ENCODE peak calls at places on chromosomes 11 and 22, in eight cellular contexts. X, V, O, M, N, K, P and Q are unnamed samples.

GRCh38 chr22:26893034-26893710 is 235.8 kb downstream of the MIAT start:
- DNase-seq in V (no peak), O (peak; percentile 67), N (no peak), P (no peak), K (no peak), M (no peak), X (no peak), Q (no peak)

GRCh38 chr11:10454902-10455631 is at the start of gene AMPD3:
- DNase-seq in O (peak; percentile 63), P (no peak), K (no peak), M (peak; percentile 80), N (no peak), X (no peak), V (peak; percentile 42), Q (no peak)

GRCh38 chr11:16577490-16577889 is 161.0 kb upstream of the C11orf58 start:
- DNase-seq in M (no peak), N (no peak), O (no peak), P (no peak), K (no peak), V (no peak), X (no peak), Q (no peak)

GRCh38 chr11:132941024-132941646 is 591.2 kb downstream of the OPCML start:
- DNase-seq in K (no peak), P (no peak), N (no peak), M (no peak), X (no peak), V (no peak), O (peak; percentile 18), Q (no peak)

GRCh38 chr11:47995318-47995717 is 15.0 kb downstream of the PTPRJ start:
- DNase-seq in N (no peak), P (peak; percentile 61), M (no peak), V (no peak), O (no peak), K (no peak), X (no peak), Q (no peak)

GRCh38 chr22:50318698-50319411 is 8.0 kb downstream of the DENND6B start:
- DNase-seq in X (no peak), K (peak; percentile 61), N (no peak), V (no peak), P (no peak), O (no peak), M (no peak), Q (no peak)

GRCh38 chr11:70625921-70626518 is 227.7 kb downstream of the CTTN start:
- DNase-seq in O (no peak), N (no peak), K (no peak), P (no peak), X (no peak), M (no peak), V (no peak), Q (no peak)

GRCh38 chr11:113132001-113132400 is 170.8 kb downstream of the NCAM1 start:
- DNase-seq in N (no peak), V (no peak), O (no peak), M (no peak), X (no peak), K (no peak), P (no peak), Q (no peak)

GRCh38 chr11:86469491-86470388 is 95.1 kb downstream of the CCDC81 start:
- DNase-seq in X (no peak), K (no peak), M (no peak), V (no peak), N (no peak), P (no peak), O (no peak), Q (no peak)

GRCh38 chr11:42598341-42598740 is 713.5 kb upstream of the API5 start:
- DNase-seq in N (no peak), V (no peak), K (no peak), M (no peak), X (no peak), O (no peak), P (no peak), Q (no peak)

GRCh38 chr22:38305481-38306448 is 11.5 kb downstream of the CSNK1E start:
- DNase-seq in M (no peak), V (no peak), P (peak; percentile 64), X (no peak), N (no peak), O (no peak), K (no peak), Q (no peak)

GRCh38 chr11:2653930-2654739 is 45.7 kb downstream of the KCNQ1OT1 start:
- DNase-seq in N (no peak), V (no peak), O (no peak), P (peak; percentile 12), K (peak; percentile 40), M (no peak), X (no peak), Q (no peak)

GRCh38 chr11:95365346-95365745 is 134.3 kb upstream of the SESN3 start:
- DNase-seq in P (no peak), M (no peak), V (no peak), K (no peak), X (no peak), O (no peak), N (no peak), Q (no peak)

GRCh38 chr11:117744471-117745280 is 52.3 kb downstream of the DSCAML1 start:
- DNase-seq in X (no peak), V (no peak), O (no peak), P (no peak), K (no peak), N (no peak), M (peak; percentile 41), Q (no peak)

GRCh38 chr22:32811788-32812187 is 10.3 kb downstream of the TIMP3 start:
- DNase-seq in X (no peak), N (no peak), M (no peak), V (no peak), O (no peak), P (no peak), K (no peak), Q (no peak)

GRCh38 chr11:76283190-76283589 is 76.9 kb upstream of the WNT11 start:
- DNase-seq in V (no peak), K (no peak), P (no peak), X (no peak), M (no peak), N (no peak), O (no peak), Q (no peak)

GRCh38 chr11:69943066-69943465 is 123.8 kb upstream of the FGF3 start:
- DNase-seq in N (no peak), M (peak; percentile 40), V (no peak), X (no peak), P (no peak), K (peak; percentile 30), O (peak; percentile 63), Q (no peak)

GRCh38 chr11:132220464-132220863 is 850.0 kb downstream of the NTM start:
- DNase-seq in M (no peak), O (no peak), V (no peak), P (no peak), X (no peak), K (no peak), N (no peak), Q (no peak)

GRCh38 chr11:58675344-58676155 is 53.1 kb downstream of the CNTF start:
- DNase-seq in K (peak; percentile 88), X (peak; percentile 5), O (peak; percentile 34), P (peak; percentile 82), V (peak; percentile 62), N (peak; percentile 73), M (peak; percentile 82), Q (no peak)

GRCh38 chr22:42010778-42011177 is 12.2 kb downstream of the WBP2NL start:
- DNase-seq in X (no peak), V (no peak), K (no peak), P (no peak), N (no peak), M (no peak), O (no peak), Q (no peak)

GRCh38 chr11:12721816-12722604 is 47.8 kb downstream of the TEAD1 start:
- DNase-seq in X (no peak), P (no peak), M (no peak), O (no peak), V (no peak), N (no peak), K (no peak), Q (no peak)

DNA sequence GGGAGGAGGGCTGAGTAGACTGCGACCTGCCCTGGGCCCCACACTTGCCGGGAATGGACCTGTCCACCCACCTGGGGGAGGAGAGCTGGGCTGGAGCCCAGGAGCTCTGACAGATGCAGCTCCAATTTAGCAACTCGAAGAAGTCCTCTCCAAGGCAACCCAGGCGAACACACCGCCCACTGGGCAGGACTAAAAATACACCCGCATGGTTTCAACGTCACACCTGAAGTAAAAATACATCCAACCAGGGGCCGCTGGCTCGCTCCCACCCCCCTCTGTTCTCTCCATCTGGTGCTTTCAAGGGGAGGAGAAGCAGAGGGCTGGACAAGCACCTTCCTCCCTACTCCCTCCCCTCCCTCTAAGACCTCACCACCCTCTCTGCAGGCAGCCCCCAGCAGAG is 119.9 kb downstream of the FEZ1 start:
- DNase-seq in M (peak; percentile 67), O (no peak), X (peak; percentile 58), N (peak; percentile 78), K (peak; percentile 74), V (peak; percentile 52), P (no peak), Q (no peak)
- H3K27ac ChIP-seq in M (peak overlapping the region; percentile 23), O (no peak overlapping the region), X (peak overlapping the region; percentile 59), N (peak overlapping the region; percentile 74), K (peak overlapping the region; percentile 12), V (peak overlapping the region; percentile 14), P (no peak overlapping the region), Q (no peak overlapping the region)

DNA sequence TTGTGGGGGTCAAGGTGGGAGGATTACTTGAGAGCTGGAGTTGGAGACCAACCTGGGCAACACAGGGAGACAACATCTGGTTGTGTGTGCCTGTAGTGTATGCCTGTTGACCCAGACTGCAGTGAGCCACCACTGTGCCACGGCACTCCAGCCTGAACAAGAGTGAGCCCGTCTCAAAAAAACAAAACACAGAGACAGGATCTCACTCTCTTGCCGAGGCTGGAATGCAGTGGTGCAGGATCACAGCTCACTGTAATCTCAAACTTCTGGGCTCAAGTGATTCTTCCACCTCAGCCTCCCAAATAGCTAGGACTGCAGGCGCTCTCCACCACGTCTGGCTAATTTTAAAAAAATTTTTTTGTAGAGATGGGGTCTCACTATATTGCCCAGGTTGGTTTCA is 112.5 kb downstream of the SGSM3 start:
- DNase-seq in K (no peak), P (no peak), N (no peak), X (no peak), O (no peak), V (no peak), M (no peak), Q (no peak)
- H3K27me3 ChIP-seq in K (no peaks in the 10 kb centered on the region), P (no peaks in the 10 kb centered on the region), N (no peaks in the 10 kb centered on the region), X (no peaks in the 10 kb centered on the region), O (no peaks in the 10 kb centered on the region), V (no peaks in the 10 kb centered on the region), M (no peaks in the 10 kb centered on the region), Q (no peaks in the 10 kb centered on the region)

GRCh38 chr11:120663142-120663541 is 151.6 kb downstream of the GRIK4 start:
- DNase-seq in M (no peak), K (no peak), X (no peak), P (no peak), O (no peak), N (no peak), V (no peak), Q (no peak)
- H3K27ac ChIP-seq in M (no peak overlapping the region), K (no peak overlapping the region), X (no peak overlapping the region), P (no peak overlapping the region), O (no peak overlapping the region), N (no peak overlapping the region), V (no peak overlapping the region), Q (no peak overlapping the region)

DNA sequence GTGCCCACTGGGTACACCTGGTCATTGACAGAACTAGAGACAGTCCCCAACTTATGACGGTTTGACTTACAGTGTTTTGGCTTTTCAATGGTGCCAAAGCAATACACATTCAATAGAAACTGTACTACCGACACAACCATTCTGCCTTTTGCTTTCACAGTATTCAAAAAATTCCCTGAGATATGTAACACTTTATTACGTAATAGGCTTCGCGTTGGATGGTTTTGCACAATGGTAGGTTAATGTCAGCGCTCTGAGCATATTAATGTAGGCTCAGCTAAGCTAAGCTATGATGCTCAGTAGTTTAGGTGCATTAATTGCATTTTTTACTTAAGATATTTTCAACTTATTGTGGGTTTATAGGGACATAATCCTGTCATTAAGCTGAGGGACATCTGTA is 105.1 kb upstream of the B3GAT1 start:
- DNase-seq in O (no peak), K (no peak), N (no peak), P (no peak), M (no peak), V (no peak), X (no peak), Q (no peak)
- H3K27me3 ChIP-seq in O (no peaks in the 10 kb centered on the region), K (peaks cover 23% of the 10 kb centered on the region), N (peaks cover 95% of the 10 kb centered on the region), P (no peaks in the 10 kb centered on the region), M (no peaks in the 10 kb centered on the region), V (no peaks in the 10 kb centered on the region), X (no peaks in the 10 kb centered on the region), Q (no peaks in the 10 kb centered on the region)